ENCODE peak calls at places on chromosomes 4 and X, in ten cellular contexts. One of them, this sample, is unnamed. For H3K36me3, the result is how much of the 10 kb centered on the place peaks cover.

GRCh38 chrX:131792356-131792749 is 230.7 kb upstream of the STK26 start:
- DNase-seq in IMR-90: peak
- DNase-seq in hepatocyte: no peak
- DNase-seq in right atrium auricular region: peak
- DNase-seq in mammary epithelial cell: peak
- DNase-seq in cardiac muscle cell: no peak
- DNase-seq in sigmoid colon: peak
- DNase-seq in psoas muscle: peak
- DNase-seq in spleen: peak
- DNase-seq in kidney epithelial cell: peak
- DNase-seq in this sample: no peak

GRCh38 chrX:139971394-139971749 is 6.1 kb upstream of the CXorf66 start:
- DNase-seq in mammary epithelial cell: no peak
- DNase-seq in right atrium auricular region: no peak
- DNase-seq in cardiac muscle cell: no peak
- DNase-seq in hepatocyte: no peak
- DNase-seq in kidney epithelial cell: no peak
- DNase-seq in sigmoid colon: no peak
- DNase-seq in IMR-90: no peak
- DNase-seq in spleen: no peak
- DNase-seq in psoas muscle: no peak
- DNase-seq in this sample: no peak

GRCh38 chr4:14726441-14727405 is 275.6 kb upstream of the CPEB2 start:
- DNase-seq in cardiac muscle cell: no peak
- DNase-seq in right atrium auricular region: no peak
- DNase-seq in psoas muscle: no peak
- DNase-seq in spleen: no peak
- DNase-seq in sigmoid colon: no peak
- DNase-seq in kidney epithelial cell: no peak
- DNase-seq in mammary epithelial cell: peak
- DNase-seq in IMR-90: peak
- DNase-seq in hepatocyte: no peak
- DNase-seq in this sample: peak

GRCh38 chr4:185128272-185129119 is 14.6 kb upstream of the SLC25A4 start:
- DNase-seq in hepatocyte: peak
- DNase-seq in cardiac muscle cell: peak
- DNase-seq in right atrium auricular region: no peak
- DNase-seq in spleen: no peak
- DNase-seq in sigmoid colon: no peak
- DNase-seq in IMR-90: no peak
- DNase-seq in psoas muscle: peak
- DNase-seq in mammary epithelial cell: peak
- DNase-seq in kidney epithelial cell: no peak
- DNase-seq in this sample: peak

GRCh38 chr4:186201535-186202230 is 10.3 kb downstream of the CYP4V2 start:
- DNase-seq in right atrium auricular region: no peak
- DNase-seq in hepatocyte: peak
- DNase-seq in cardiac muscle cell: peak
- DNase-seq in psoas muscle: no peak
- DNase-seq in mammary epithelial cell: peak
- DNase-seq in sigmoid colon: no peak
- DNase-seq in kidney epithelial cell: no peak
- DNase-seq in spleen: peak
- DNase-seq in IMR-90: peak
- DNase-seq in this sample: peak

GRCh38 chrX:51332188-51332942 is at the start of gene NUDT10:
- DNase-seq in hepatocyte: peak
- DNase-seq in cardiac muscle cell: peak
- DNase-seq in IMR-90: peak
- DNase-seq in kidney epithelial cell: peak
- DNase-seq in spleen: peak
- DNase-seq in mammary epithelial cell: peak
- DNase-seq in right atrium auricular region: no peak
- DNase-seq in psoas muscle: peak
- DNase-seq in sigmoid colon: peak
- DNase-seq in this sample: peak

GRCh38 chr4:152037435-152037834 is 276.6 kb upstream of the GATB start:
- DNase-seq in right atrium auricular region: no peak
- DNase-seq in IMR-90: no peak
- DNase-seq in mammary epithelial cell: no peak
- DNase-seq in psoas muscle: no peak
- DNase-seq in cardiac muscle cell: no peak
- DNase-seq in sigmoid colon: no peak
- DNase-seq in kidney epithelial cell: no peak
- DNase-seq in spleen: no peak
- DNase-seq in hepatocyte: no peak
- DNase-seq in this sample: no peak

GRCh38 chr4:109155682-109156243 is 146.7 kb downstream of the COL25A1 start:
- DNase-seq in right atrium auricular region: no peak
- DNase-seq in mammary epithelial cell: no peak
- DNase-seq in sigmoid colon: no peak
- DNase-seq in cardiac muscle cell: peak
- DNase-seq in psoas muscle: no peak
- DNase-seq in kidney epithelial cell: no peak
- DNase-seq in hepatocyte: no peak
- DNase-seq in spleen: no peak
- DNase-seq in IMR-90: no peak
- DNase-seq in this sample: peak

GRCh38 chr4:5836943-5837342 is 55.9 kb downstream of the CRMP1 start:
- DNase-seq in right atrium auricular region: no peak
- DNase-seq in psoas muscle: no peak
- DNase-seq in kidney epithelial cell: no peak
- DNase-seq in cardiac muscle cell: no peak
- DNase-seq in IMR-90: no peak
- DNase-seq in mammary epithelial cell: no peak
- DNase-seq in sigmoid colon: no peak
- DNase-seq in hepatocyte: peak
- DNase-seq in spleen: no peak
- DNase-seq in this sample: no peak

GRCh38 chr4:5839332-5839731 is 53.6 kb downstream of the CRMP1 start:
- DNase-seq in spleen: peak
- DNase-seq in sigmoid colon: no peak
- DNase-seq in kidney epithelial cell: no peak
- DNase-seq in IMR-90: no peak
- DNase-seq in psoas muscle: no peak
- DNase-seq in cardiac muscle cell: no peak
- DNase-seq in hepatocyte: no peak
- DNase-seq in mammary epithelial cell: no peak
- DNase-seq in right atrium auricular region: no peak
- DNase-seq in this sample: no peak

GRCh38 chr4:5842456-5842855 is 50.4 kb downstream of the CRMP1 start:
- DNase-seq in mammary epithelial cell: no peak
- DNase-seq in spleen: no peak
- DNase-seq in psoas muscle: no peak
- DNase-seq in hepatocyte: no peak
- DNase-seq in cardiac muscle cell: no peak
- DNase-seq in kidney epithelial cell: no peak
- DNase-seq in sigmoid colon: no peak
- DNase-seq in right atrium auricular region: no peak
- DNase-seq in IMR-90: no peak
- DNase-seq in this sample: no peak

GRCh38 chr4:5843573-5844239 is 49.2 kb downstream of the CRMP1 start:
- DNase-seq in mammary epithelial cell: no peak
- DNase-seq in right atrium auricular region: no peak
- DNase-seq in hepatocyte: no peak
- DNase-seq in cardiac muscle cell: no peak
- DNase-seq in sigmoid colon: no peak
- DNase-seq in spleen: no peak
- DNase-seq in IMR-90: no peak
- DNase-seq in psoas muscle: no peak
- DNase-seq in kidney epithelial cell: no peak
- DNase-seq in this sample: no peak

DNA sequence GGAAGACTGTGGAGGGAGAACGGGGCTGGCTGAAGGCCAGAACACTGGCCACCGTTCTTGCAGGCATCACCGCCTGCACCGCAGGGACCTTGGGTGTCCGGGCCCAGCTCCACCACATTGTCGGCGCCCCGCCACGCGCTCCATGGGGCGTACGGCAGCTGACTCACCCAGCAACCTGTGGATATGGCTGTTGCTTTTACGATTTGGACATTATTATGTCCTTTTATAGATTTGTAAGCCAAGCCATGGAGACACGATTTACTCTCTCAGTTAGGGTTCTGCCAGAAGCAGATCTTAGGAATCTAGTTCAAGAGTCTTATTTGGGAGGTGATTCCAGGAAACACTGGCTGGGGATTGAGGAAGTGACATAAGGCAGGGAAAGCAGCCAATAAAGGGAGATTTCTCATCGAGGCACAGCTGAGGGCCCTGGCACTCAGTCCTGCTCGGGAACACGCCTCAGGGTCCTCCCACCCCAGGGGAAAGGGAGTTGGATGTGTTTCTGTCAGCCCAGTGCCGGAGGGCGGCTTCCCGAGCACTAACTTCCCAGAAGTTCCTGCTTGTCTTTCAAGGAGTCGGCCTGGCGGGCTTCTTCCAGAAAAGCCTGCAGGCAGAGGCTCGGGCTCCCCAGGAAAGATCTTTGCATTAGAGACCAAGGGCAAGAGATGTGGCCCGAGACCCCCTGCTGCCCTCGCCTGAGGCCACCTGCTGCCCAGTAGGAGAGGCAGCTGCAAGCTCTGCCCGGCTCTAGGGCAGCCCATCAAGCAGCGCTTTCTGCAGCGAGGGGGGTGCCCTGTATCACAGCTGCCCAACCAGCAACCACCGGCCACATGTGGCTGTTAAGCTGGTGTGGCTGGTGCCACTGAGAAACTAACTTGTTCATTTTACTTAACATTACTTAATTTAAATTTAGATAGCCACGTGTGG is 52.9 kb downstream of the CRMP1 start:
- DNase-seq in spleen: peak
- DNase-seq in cardiac muscle cell: no peak
- DNase-seq in sigmoid colon: peak
- DNase-seq in psoas muscle: peak
- DNase-seq in right atrium auricular region: peak
- DNase-seq in kidney epithelial cell: no peak
- DNase-seq in mammary epithelial cell: no peak
- DNase-seq in IMR-90: no peak
- DNase-seq in hepatocyte: no peak
- DNase-seq in this sample: no peak
- H3K36me3 ChIP-seq in spleen: under half
- H3K36me3 ChIP-seq in cardiac muscle cell: under half
- H3K36me3 ChIP-seq in sigmoid colon: under half
- H3K36me3 ChIP-seq in psoas muscle: under half
- H3K36me3 ChIP-seq in right atrium auricular region: under half
- H3K36me3 ChIP-seq in kidney epithelial cell: under half
- H3K36me3 ChIP-seq in mammary epithelial cell: under half
- H3K36me3 ChIP-seq in IMR-90: under half
- H3K36me3 ChIP-seq in hepatocyte: under half
- H3K36me3 ChIP-seq in this sample: under half

GRCh38 chrX:70255452-70255851 is 4.6 kb downstream of the P2RY4 start:
- DNase-seq in sigmoid colon: no peak
- DNase-seq in IMR-90: no peak
- DNase-seq in hepatocyte: no peak
- DNase-seq in psoas muscle: no peak
- DNase-seq in right atrium auricular region: no peak
- DNase-seq in cardiac muscle cell: no peak
- DNase-seq in kidney epithelial cell: no peak
- DNase-seq in spleen: no peak
- DNase-seq in mammary epithelial cell: no peak
- DNase-seq in this sample: no peak

GRCh38 chrX:70253377-70254062 is 6.5 kb downstream of the P2RY4 start:
- DNase-seq in right atrium auricular region: no peak
- DNase-seq in IMR-90: peak
- DNase-seq in mammary epithelial cell: peak
- DNase-seq in cardiac muscle cell: no peak
- DNase-seq in sigmoid colon: no peak
- DNase-seq in spleen: no peak
- DNase-seq in kidney epithelial cell: no peak
- DNase-seq in hepatocyte: no peak
- DNase-seq in psoas muscle: no peak
- DNase-seq in this sample: peak

GRCh38 chrX:70254063-70254400 is 6.0 kb downstream of the P2RY4 start:
- DNase-seq in kidney epithelial cell: no peak
- DNase-seq in sigmoid colon: no peak
- DNase-seq in IMR-90: no peak
- DNase-seq in psoas muscle: no peak
- DNase-seq in right atrium auricular region: no peak
- DNase-seq in spleen: no peak
- DNase-seq in cardiac muscle cell: no peak
- DNase-seq in hepatocyte: no peak
- DNase-seq in mammary epithelial cell: no peak
- DNase-seq in this sample: no peak

GRCh38 chrX:70257599-70258288 is 2.3 kb downstream of the P2RY4 start:
- DNase-seq in IMR-90: no peak
- DNase-seq in mammary epithelial cell: no peak
- DNase-seq in hepatocyte: peak
- DNase-seq in kidney epithelial cell: no peak
- DNase-seq in right atrium auricular region: no peak
- DNase-seq in spleen: no peak
- DNase-seq in sigmoid colon: no peak
- DNase-seq in cardiac muscle cell: no peak
- DNase-seq in psoas muscle: no peak
- DNase-seq in this sample: no peak

DNA sequence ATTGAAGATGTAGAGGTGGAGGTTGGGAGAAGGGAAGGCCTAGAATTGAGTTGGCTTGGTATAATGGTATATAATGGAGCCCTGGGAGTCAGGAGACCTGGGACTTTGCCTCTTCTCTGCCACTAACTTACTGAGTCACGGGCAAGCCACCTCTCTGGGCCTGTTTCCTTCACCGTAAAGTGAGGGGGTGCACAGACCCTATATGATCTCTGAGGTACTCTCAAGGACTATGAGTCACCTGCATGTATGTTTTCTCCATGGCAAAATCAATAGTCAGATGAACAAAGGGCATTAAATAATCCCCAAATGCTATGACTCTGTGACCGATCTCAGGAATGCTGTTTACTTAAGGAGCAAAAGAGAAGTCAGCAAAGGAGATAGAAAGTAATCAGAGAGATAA is 5.1 kb downstream of the P2RY4 start:
- DNase-seq in hepatocyte: peak
- DNase-seq in IMR-90: no peak
- DNase-seq in sigmoid colon: no peak
- DNase-seq in right atrium auricular region: no peak
- DNase-seq in psoas muscle: no peak
- DNase-seq in cardiac muscle cell: no peak
- DNase-seq in kidney epithelial cell: no peak
- DNase-seq in spleen: no peak
- DNase-seq in mammary epithelial cell: no peak
- DNase-seq in this sample: peak
- TF ChIP-seq CTCF in hepatocyte: no peak
- TF ChIP-seq CTCF in IMR-90: no peak
- TF ChIP-seq CTCF in sigmoid colon: no peak
- TF ChIP-seq CTCF in right atrium auricular region: no peak
- TF ChIP-seq CTCF in psoas muscle: no peak
- TF ChIP-seq CTCF in cardiac muscle cell: no peak
- TF ChIP-seq CTCF in kidney epithelial cell: no peak
- TF ChIP-seq CTCF in spleen: no peak
- TF ChIP-seq CTCF in mammary epithelial cell: no peak
- TF ChIP-seq CTCF in this sample: no peak

DNA sequence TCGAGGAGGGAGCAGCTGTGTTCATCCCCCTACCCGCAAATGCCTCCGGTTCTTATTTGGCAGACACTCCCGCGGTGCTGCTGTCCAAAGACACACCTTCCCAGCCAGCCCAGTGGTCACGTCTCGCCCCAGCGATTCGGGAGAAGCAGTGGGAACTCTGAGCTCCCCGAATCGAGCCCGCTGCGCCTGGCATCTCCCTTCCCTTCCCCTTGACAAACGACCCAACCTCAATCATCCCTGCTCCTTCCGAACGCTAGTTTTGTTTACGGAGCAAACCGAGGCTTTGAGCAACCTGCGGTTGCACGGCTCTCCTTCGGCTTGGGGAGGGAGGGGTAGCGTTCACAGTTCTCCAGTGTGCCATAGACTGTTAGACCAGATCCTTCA is 299 bp upstream of the FRMPD4 start:
- DNase-seq in spleen: no peak
- DNase-seq in cardiac muscle cell: peak
- DNase-seq in psoas muscle: no peak
- DNase-seq in sigmoid colon: no peak
- DNase-seq in hepatocyte: no peak
- DNase-seq in right atrium auricular region: no peak
- DNase-seq in mammary epithelial cell: peak
- DNase-seq in kidney epithelial cell: no peak
- DNase-seq in IMR-90: no peak
- DNase-seq in this sample: no peak
- H3K4me3 ChIP-seq in spleen: no peak
- H3K4me3 ChIP-seq in cardiac muscle cell: peak
- H3K4me3 ChIP-seq in psoas muscle: peak
- H3K4me3 ChIP-seq in sigmoid colon: peak
- H3K4me3 ChIP-seq in hepatocyte: no peak
- H3K4me3 ChIP-seq in right atrium auricular region: peak
- H3K4me3 ChIP-seq in mammary epithelial cell: peak
- H3K4me3 ChIP-seq in kidney epithelial cell: peak
- H3K4me3 ChIP-seq in IMR-90: peak
- H3K4me3 ChIP-seq in this sample: peak

GRCh38 chrX:153959649-153960048 is 12.0 kb downstream of the HCFC1 start:
- DNase-seq in right atrium auricular region: no peak
- DNase-seq in psoas muscle: no peak
- DNase-seq in mammary epithelial cell: no peak
- DNase-seq in cardiac muscle cell: no peak
- DNase-seq in kidney epithelial cell: no peak
- DNase-seq in sigmoid colon: peak
- DNase-seq in IMR-90: no peak
- DNase-seq in hepatocyte: no peak
- DNase-seq in spleen: no peak
- DNase-seq in this sample: no peak
- H3K36me3 ChIP-seq in right atrium auricular region: half or more
- H3K36me3 ChIP-seq in psoas muscle: under half
- H3K36me3 ChIP-seq in mammary epithelial cell: under half
- H3K36me3 ChIP-seq in cardiac muscle cell: under half
- H3K36me3 ChIP-seq in kidney epithelial cell: under half
- H3K36me3 ChIP-seq in sigmoid colon: half or more
- H3K36me3 ChIP-seq in IMR-90: half or more
- H3K36me3 ChIP-seq in hepatocyte: under half
- H3K36me3 ChIP-seq in spleen: under half
- H3K36me3 ChIP-seq in this sample: under half